ENCODE peak calls at places on chromosomes 7 and 10, in seven cellular contexts. H is CD8-positive, alpha-beta memory T cell; Q is NCI-H460; P is A549; W is DND-41; N is adipocyte; L is HT1080. Y is an unnamed sample.

GRCh38 chr7:36533717-36534116 is 144.1 kb downstream of the ANLN start:
- DNase-seq in H (no peak), P (no peak), Q (no peak), N (no peak), L (no peak), W (no peak), Y (no peak)

GRCh38 chr7:127844707-127845331 is 186.4 kb downstream of the LRRC4 start:
- DNase-seq in P (no peak), N (peak), H (no peak), W (no peak), L (peak), Q (no peak), Y (peak)

GRCh38 chr7:149837620-149838223 is 453 bp upstream of the ZNF862 start:
- DNase-seq in Q (no peak), P (no peak), H (no peak), W (no peak), L (no peak), N (no peak), Y (no peak)

GRCh38 chr7:131630427-131630826 is 74.0 kb upstream of the PODXL start:
- DNase-seq in Q (no peak), P (no peak), N (no peak), H (no peak), W (no peak), L (peak), Y (no peak)

GRCh38 chr10:101780818-101781654 is 2.2 kb downstream of the NPM3 start:
- DNase-seq in P (peak), Q (peak), N (peak), L (peak), H (peak), W (peak), Y (peak)

GRCh38 chr10:124917168-124917938 is 24.6 kb upstream of the ZRANB1 start:
- DNase-seq in L (peak), H (peak), P (peak), W (peak), Q (no peak), N (peak), Y (peak)

GRCh38 chr7:116582164-116582732 is 57.4 kb downstream of the CAV1 start:
- DNase-seq in N (peak), H (no peak), Q (peak), P (no peak), L (peak), W (no peak), Y (peak)

GRCh38 chr7:107113866-107114265 is 54.9 kb upstream of the HBP1 start:
- DNase-seq in W (no peak), Q (no peak), L (no peak), H (no peak), N (no peak), P (no peak), Y (no peak)

GRCh38 chr7:23469150-23469960 is 936 bp downstream of the IGF2BP3 start:
- DNase-seq in H (no peak), W (no peak), N (peak), P (peak), Q (no peak), L (no peak), Y (peak)

GRCh38 chr10:30493609-30494530 is 59.9 kb downstream of the MAP3K8 start:
- DNase-seq in Q (no peak), H (no peak), N (peak), P (peak), L (no peak), W (no peak), Y (peak)

GRCh38 chr10:47035447-47036337 is 124.5 kb downstream of the PTPN20 start:
- DNase-seq in L (no peak), P (no peak), N (no peak), H (no peak), Q (no peak), W (no peak), Y (no peak)

GRCh38 chr7:17524746-17525145 is 226.3 kb downstream of the AHR start:
- DNase-seq in H (no peak), Q (no peak), L (peak), W (no peak), P (no peak), N (peak), Y (peak)

GRCh38 chr7:129228633-129229032 is 3.8 kb downstream of the AHCYL2 start:
- DNase-seq in N (no peak), Q (no peak), P (no peak), L (no peak), W (no peak), H (no peak), Y (no peak)

GRCh38 chr7:21134631-21135030 is 293.3 kb upstream of the SP4 start:
- DNase-seq in N (no peak), L (no peak), P (no peak), Q (no peak), W (no peak), H (no peak), Y (no peak)

GRCh38 chr10:35797187-35797586 is 155.1 kb upstream of the FZD8 start:
- DNase-seq in Q (no peak), L (no peak), W (no peak), N (no peak), P (no peak), H (no peak), Y (no peak)

GRCh38 chr7:67716729-67717128 is 720.1 kb downstream of the TYW1 start:
- DNase-seq in P (peak), N (no peak), W (no peak), L (no peak), Q (no peak), H (no peak), Y (no peak)

GRCh38 chr10:47258921-47259320 is 41.1 kb upstream of the GDF10 start:
- DNase-seq in P (no peak), W (no peak), L (no peak), Q (no peak), H (no peak), N (no peak), Y (no peak)

GRCh38 chr10:72297281-72297967 is 23.7 kb downstream of the DDIT4 start:
- DNase-seq in N (peak), Q (peak), L (peak), P (peak), W (peak), H (peak), Y (peak)

GRCh38 chr7:156836443-156836842 is 56.5 kb downstream of the LMBR1 start:
- DNase-seq in H (no peak), Q (no peak), L (no peak), N (no peak), P (no peak), W (no peak), Y (no peak)

GRCh38 chr10:43861966-43862751 is 213.5 kb upstream of the ZNF32 start:
- DNase-seq in N (peak), W (no peak), P (peak), H (no peak), L (peak), Q (no peak), Y (peak)

GRCh38 chr7:111903797-111904196 is 302.4 kb downstream of the DOCK4 start:
- DNase-seq in P (no peak), L (peak), W (no peak), H (no peak), N (peak), Q (no peak), Y (peak)

GRCh38 chr10:6498771-6499170 is 81.3 kb downstream of the PRKCQ start:
- DNase-seq in L (peak), Q (no peak), W (peak), H (peak), P (no peak), N (no peak), Y (no peak)

GRCh38 chr7:30699706-30700495 is 17.6 kb upstream of the CRHR2 start:
- DNase-seq in Q (no peak), N (no peak), P (no peak), H (no peak), W (no peak), L (no peak), Y (no peak)

GRCh38 chr7:81181066-81181465 is 262.2 kb upstream of the SEMA3C start:
- DNase-seq in Q (no peak), L (peak), H (no peak), W (no peak), P (no peak), N (no peak), Y (no peak)

GRCh38 chr10:49740346-49741107 is 21.6 kb downstream of the OGDHL start:
- DNase-seq in H (no peak), L (no peak), Q (no peak), N (no peak), P (no peak), W (no peak), Y (no peak)

GRCh38 chr10:31603245-31604087 is 284.4 kb downstream of the ZEB1 start:
- DNase-seq in Q (peak), L (peak), N (peak), P (peak), H (peak), W (peak), Y (peak)

GRCh38 chr10:46553238-46554049 is 3.0 kb downstream of the GPRIN2 start:
- DNase-seq in W (peak), H (no peak), L (no peak), Q (no peak), P (no peak), N (no peak), Y (no peak)